ENCODE peak calls at places on chromosomes 3 and 15, in eight cellular contexts. S is stimulated activated CD8-positive, alpha-beta memory T cell treated with anti-CD3 and anti-CD28 coated beads, Interleukin-7, amount 100 ng/mL, for 24 hours; R is esophagus squamous epithelium; L is upper lobe of right lung; D is hypothalamus; Y is bronchial epithelial cell; U is T follicular helper cell; T is HTR-8/SVneo. B is an unnamed sample.

GRCh38 chr15:58568157-58568571 is 136.4 kb downstream of the LIPC start:
- DNase-seq in D (no peak), T (no peak), Y (peak; percentile 47), L (no peak), R (no peak), U (no peak), S (no peak), B (no peak)

GRCh38 chr3:168061332-168061996 is 34.3 kb downstream of the GOLIM4 start:
- DNase-seq in S (no peak), D (no peak), T (no peak), L (no peak), Y (no peak), R (no peak), U (no peak), B (no peak)

GRCh38 chr3:50600141-50600753 is 11.3 kb downstream of the CISH start:
- DNase-seq in Y (no peak), L (peak; percentile 72), R (no peak), D (no peak), T (no peak), U (no peak), S (no peak), B (no peak)

GRCh38 chr3:72964633-72965032 is 32.0 kb upstream of the PPP4R2 start:
- DNase-seq in L (no peak), R (no peak), Y (no peak), T (no peak), D (no peak), S (no peak), U (no peak), B (no peak)

GRCh38 chr15:39270976-39271375 is 309.9 kb upstream of the THBS1 start:
- DNase-seq in S (no peak), U (no peak), R (no peak), Y (peak; percentile 94), L (no peak), D (no peak), T (peak; percentile 39), B (no peak)

GRCh38 chr15:66677336-66677735 is 24.7 kb upstream of the SMAD6 start:
- DNase-seq in L (no peak), Y (no peak), U (no peak), T (no peak), D (no peak), S (no peak), R (no peak), B (no peak)

GRCh38 chr3:34256791-34257190 is 458.4 kb downstream of the PDCD6IP start:
- DNase-seq in R (no peak), T (no peak), D (no peak), S (no peak), L (no peak), Y (no peak), U (no peak), B (no peak)

GRCh38 chr3:22713936-22714335 is 489.2 kb upstream of the UBE2E2 start:
- DNase-seq in T (peak; percentile 44), S (no peak), U (no peak), L (no peak), D (no peak), Y (peak; percentile 93), R (no peak), B (no peak)

GRCh38 chr3:16122661-16123060 is 51.8 kb upstream of the GALNT15 start:
- DNase-seq in R (no peak), D (no peak), S (no peak), Y (peak; percentile 48), T (no peak), L (no peak), U (no peak), B (no peak)

GRCh38 chr15:78182336-78182700 is 33.2 kb downstream of the IDH3A start:
- DNase-seq in S (no peak), T (no peak), L (no peak), U (no peak), D (no peak), Y (no peak), R (no peak), B (no peak)

GRCh38 chr3:11084098-11084497 is 70.2 kb upstream of the HRH1 start:
- DNase-seq in T (no peak), S (no peak), L (no peak), Y (no peak), R (no peak), D (no peak), U (no peak), B (no peak)

GRCh38 chr3:25581823-25582222 is 82.9 kb downstream of the TOP2B start:
- DNase-seq in T (no peak), D (no peak), U (no peak), Y (no peak), R (no peak), S (no peak), L (no peak), B (no peak)

GRCh38 chr3:63349583-63350177 is 71.6 kb downstream of the SYNPR start:
- DNase-seq in Y (peak; percentile 61), R (no peak), L (no peak), T (peak; percentile 23), S (no peak), D (no peak), U (peak; percentile 5), B (no peak)

GRCh38 chr3:141876891-141877561 is 583 bp downstream of the ATP1B3 start:
- DNase-seq in Y (peak; percentile 45), U (peak; percentile 30), S (peak; percentile 38), L (peak; percentile 86), D (peak; percentile 21), R (no peak), T (no peak), B (no peak)

GRCh38 chr15:26037369-26037768 is 174.2 kb upstream of the ATP10A start:
- DNase-seq in T (no peak), L (no peak), U (no peak), S (no peak), Y (no peak), D (no peak), R (no peak), B (no peak)

GRCh38 chr3:68987322-68987721 is 26.2 kb downstream of the EOGT start:
- DNase-seq in Y (no peak), L (no peak), R (no peak), U (no peak), S (no peak), T (no peak), D (no peak), B (no peak)

GRCh38 chr15:72838311-72838731 is 54.8 kb upstream of the ADPGK start:
- DNase-seq in D (no peak), Y (no peak), R (no peak), T (no peak), U (no peak), S (no peak), L (no peak), B (no peak)

GRCh38 chr15:64930019-64930652 is 18.4 kb downstream of the ANKDD1A start:
- DNase-seq in T (no peak), D (no peak), L (no peak), R (no peak), U (no peak), S (no peak), Y (no peak), B (no peak)

GRCh38 chr3:149252272-149252671 is 30.6 kb upstream of the CP start:
- DNase-seq in Y (no peak), D (no peak), R (no peak), T (no peak), S (no peak), L (no peak), U (no peak), B (no peak)

GRCh38 chr15:72554471-72555425 is 80.6 kb downstream of the ARIH1 start:
- DNase-seq in T (no peak), S (peak; percentile 14), U (no peak), D (no peak), R (no peak), L (no peak), Y (peak; percentile 77), B (no peak)